ENCODE peak calls at places on chromosomes 16 and 17, in eight cellular contexts. K is fibroblast of lung, C is RWPE2, Y is ovary, Z is upper lobe of right lung, A is heart left ventricle, D is lung, T is IMR-90. U is an unnamed sample. For H3K36me3 and H3K4me1, the result is how much of the 10 kb centered on the place peaks cover.

GRCh38 chr17:21213005-21213404 is 956 bp downstream of the TMEM11 start:
- DNase-seq in K (no peak), C (no peak), Y (no peak), Z (no peak), A (no peak), D (no peak), T (no peak), U (no peak)

GRCh38 chr17:7435676-7436555 is 681 bp downstream of the TMEM102 start:
- DNase-seq in K (no peak), C (peak), Y (no peak), Z (peak), A (peak), D (peak), T (no peak), U (no peak)

GRCh38 chr17:48194097-48194550 is 86.6 kb downstream of the SNX11 start:
- DNase-seq in K (peak), C (no peak), Y (no peak), Z (no peak), A (no peak), D (no peak), T (peak), U (peak)

GRCh38 chr17:82247856-82248671 is 19.2 kb downstream of the SLC16A3 start:
- DNase-seq in K (no peak), C (no peak), Y (no peak), Z (peak), A (no peak), D (no peak), T (no peak), U (no peak)

GRCh38 chr16:66248096-66248495 is 118.4 kb upstream of the CDH5 start:
- DNase-seq in K (peak), C (no peak), Y (peak), Z (no peak), A (peak), D (peak), T (peak), U (peak)

GRCh38 chr17:1629647-1630310 is 1.1 kb upstream of the SLC43A2 start:
- DNase-seq in K (no peak), C (no peak), Y (no peak), Z (peak), A (peak), D (peak), T (peak), U (peak)

GRCh38 chr17:38476549-38476948 is 48.3 kb downstream of the ARHGAP23 start:
- DNase-seq in K (peak), C (no peak), Y (no peak), Z (no peak), A (no peak), D (no peak), T (no peak), U (no peak)

GRCh38 chr16:89711601-89712475 is 8.9 kb downstream of the VPS9D1 start:
- DNase-seq in K (peak), C (peak), Y (peak), Z (peak), A (no peak), D (peak), T (peak), U (peak)

GRCh38 chr16:3008749-3009088 is 4.0 kb upstream of the CLDN9 start:
- DNase-seq in K (no peak), C (no peak), Y (no peak), Z (no peak), A (no peak), D (no peak), T (no peak), U (no peak)

GRCh38 chr16:3009568-3010390 is 2.9 kb upstream of the CLDN9 start:
- DNase-seq in K (no peak), C (peak), Y (no peak), Z (peak), A (no peak), D (peak), T (peak), U (no peak)

GRCh38 chr16:3007957-3008748 is 4.6 kb upstream of the CLDN9 start:
- DNase-seq in K (no peak), C (no peak), Y (no peak), Z (peak), A (no peak), D (peak), T (no peak), U (no peak)

GRCh38 chr16:3012246-3012645 is 477 bp upstream of the CLDN9 start:
- DNase-seq in K (no peak), C (no peak), Y (no peak), Z (no peak), A (no peak), D (no peak), T (no peak), U (no peak)

GRCh38 chr16:3010510-3010909 is 2.2 kb upstream of the CLDN9 start:
- DNase-seq in K (no peak), C (no peak), Y (no peak), Z (no peak), A (no peak), D (no peak), T (no peak), U (no peak)
- H3K36me3 ChIP-seq in K (under half), C (under half), Y (under half), Z (under half), A (under half), D (under half), T (under half), U (under half)

GRCh38 chr16:30356401-30357084 is 1.4 kb upstream of the CD2BP2 start:
- DNase-seq in K (no peak), C (no peak), Y (no peak), Z (no peak), A (no peak), D (no peak), T (no peak), U (no peak)
- H3K4me1 ChIP-seq in K (under half), C (under half), Y (under half), Z (under half), A (under half), D (under half), T (under half), U (under half)

DNA sequence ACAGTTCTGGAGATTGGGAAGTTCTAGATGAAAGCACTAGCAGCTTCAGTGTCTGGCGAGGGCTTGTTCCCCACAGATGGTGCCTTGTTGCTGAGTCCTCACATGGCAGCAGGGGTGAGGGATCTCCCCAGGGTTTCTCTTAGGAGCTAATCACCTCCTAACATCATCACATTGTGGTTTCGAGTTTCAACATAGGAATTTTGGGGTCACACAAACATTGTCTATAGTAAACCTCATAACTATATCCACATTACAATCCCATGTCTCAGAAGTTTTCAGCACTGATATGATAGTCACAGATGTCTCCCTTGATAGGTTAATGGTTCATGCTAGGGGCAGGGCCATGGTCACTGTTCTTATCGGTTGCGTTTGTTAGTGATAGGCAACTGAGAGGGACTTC is 13.8 kb downstream of the CLUAP1 start:
- DNase-seq in K (peak), C (no peak), Y (no peak), Z (no peak), A (no peak), D (no peak), T (peak), U (no peak)
- H3K36me3 ChIP-seq in K (under half), C (half or more), Y (under half), Z (half or more), A (half or more), D (under half), T (under half), U (under half)

GRCh38 chr16:68645494-68646388 is 631 bp downstream of the CDH3 start:
- DNase-seq in K (no peak), C (no peak), Y (peak), Z (peak), A (no peak), D (no peak), T (no peak), U (no peak)

GRCh38 chr16:68655806-68656205 is 10.7 kb downstream of the CDH3 start:
- DNase-seq in K (no peak), C (no peak), Y (no peak), Z (peak), A (no peak), D (no peak), T (no peak), U (no peak)

GRCh38 chr16:68652659-68653058 is 7.5 kb downstream of the CDH3 start:
- DNase-seq in K (no peak), C (no peak), Y (no peak), Z (no peak), A (no peak), D (no peak), T (no peak), U (no peak)

GRCh38 chr16:68646948-68647659 is 2.0 kb downstream of the CDH3 start:
- DNase-seq in K (no peak), C (no peak), Y (no peak), Z (no peak), A (no peak), D (no peak), T (no peak), U (no peak)

DNA sequence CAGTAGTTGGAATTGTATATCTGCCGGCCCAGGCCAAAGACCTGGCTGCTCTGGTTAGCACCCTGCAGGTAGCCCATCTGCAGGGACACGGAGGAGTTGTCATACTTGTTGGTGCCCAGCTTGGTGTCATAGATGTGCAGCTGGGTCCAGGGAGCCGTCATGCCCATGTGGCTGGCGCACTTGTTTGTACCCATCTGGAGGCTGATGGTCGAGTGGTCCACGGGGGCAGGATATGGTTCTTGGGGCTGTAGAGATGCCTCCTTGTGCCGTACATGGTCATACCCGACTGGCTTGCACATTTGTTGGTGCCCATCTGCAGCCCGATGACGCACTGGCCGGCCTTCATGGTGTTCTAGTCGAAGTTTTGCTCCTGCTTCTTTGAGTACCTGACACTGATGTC is 6.0 kb downstream of the CDH3 start:
- DNase-seq in K (no peak), C (no peak), Y (no peak), Z (peak), A (no peak), D (no peak), T (no peak), U (no peak)
- H3K4me1 ChIP-seq in K (under half), C (under half), Y (under half), Z (under half), A (under half), D (under half), T (under half), U (under half)

GRCh38 chr17:40034426-40035161 is 19.4 kb downstream of the CSF3 start:
- DNase-seq in K (no peak), C (no peak), Y (no peak), Z (no peak), A (no peak), D (no peak), T (no peak), U (no peak)
- H3K36me3 ChIP-seq in K (under half), C (under half), Y (under half), Z (half or more), A (half or more), D (under half), T (under half), U (half or more)

GRCh38 chr16:27429330-27429871 is 27.4 kb downstream of the IL21R start:
- DNase-seq in K (no peak), C (no peak), Y (no peak), Z (peak), A (peak), D (no peak), T (no peak), U (no peak)
- H3K4me1 ChIP-seq in K (under half), C (under half), Y (under half), Z (under half), A (under half), D (under half), T (under half), U (under half)

DNA sequence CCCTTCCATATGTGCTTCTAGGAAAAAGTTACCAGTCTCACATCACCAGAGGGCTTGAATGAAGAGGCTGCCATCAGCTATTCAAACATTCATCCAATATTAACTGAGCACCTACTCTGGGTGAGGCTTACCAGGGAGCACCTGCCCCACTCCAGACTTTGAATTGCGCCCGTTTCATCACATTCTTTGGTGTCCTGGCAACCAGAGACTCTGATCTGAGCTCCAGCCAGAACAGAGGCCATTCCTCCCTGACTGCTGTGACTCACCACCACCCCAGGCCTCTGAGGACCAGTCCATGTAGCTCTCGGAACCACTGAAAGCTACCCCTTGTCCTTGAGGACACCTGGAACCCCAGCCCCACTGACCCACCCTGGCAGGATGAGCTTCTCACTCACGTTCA is at the start of gene C16orf96:
- DNase-seq in K (no peak), C (no peak), Y (no peak), Z (no peak), A (no peak), D (peak), T (no peak), U (no peak)
- H3K36me3 ChIP-seq in K (under half), C (under half), Y (under half), Z (under half), A (under half), D (under half), T (under half), U (under half)

U was measured in SJSA1.